ENCODE peak calls at places on chromosomes 13 and 19, in eight cellular contexts. Q is Panc1; B is naive thymus-derived CD4-positive, alpha-beta T cell; G is ascending aorta; L is psoas muscle; K is aorta; W is tibial nerve; T is transverse colon. U is an unnamed sample. For H3K4me1, the result is how much of the 10 kb centered on the place peaks cover.

GRCh38 chr13:74767031-74767430 is 632.8 kb upstream of the KLF12 start:
- DNase-seq in Q (no peak), B (no peak), G (no peak), L (no peak), K (no peak), W (no peak), T (no peak), U (no peak)

GRCh38 chr13:33471182-33471581 is 185.6 kb upstream of the STARD13 start:
- DNase-seq in Q (no peak), B (no peak), G (no peak), L (no peak), K (no peak), W (no peak), T (no peak), U (no peak)

GRCh38 chr19:41521860-41522555 is 54.0 kb upstream of the CEACAM21 start:
- DNase-seq in Q (no peak), B (peak), G (no peak), L (no peak), K (peak), W (no peak), T (no peak), U (no peak)

GRCh38 chr13:50410921-50411712 is 395.9 kb downstream of the KCNRG start:
- DNase-seq in Q (peak), B (no peak), G (no peak), L (no peak), K (no peak), W (no peak), T (no peak), U (no peak)

GRCh38 chr13:112733112-112733511 is 43.3 kb downstream of the ATP11A start:
- DNase-seq in Q (no peak), B (no peak), G (no peak), L (no peak), K (no peak), W (no peak), T (no peak), U (no peak)

GRCh38 chr13:46119883-46120614 is 15.2 kb upstream of the CPB2 start:
- DNase-seq in Q (no peak), B (no peak), G (no peak), L (no peak), K (no peak), W (no peak), T (no peak), U (peak)

GRCh38 chr13:31433201-31433600 is 233.4 kb downstream of the B3GLCT start:
- DNase-seq in Q (no peak), B (no peak), G (no peak), L (no peak), K (no peak), W (no peak), T (no peak), U (no peak)

GRCh38 chr13:101707659-101708058 is 255.2 kb downstream of the ITGBL1 start:
- DNase-seq in Q (no peak), B (no peak), G (no peak), L (no peak), K (no peak), W (no peak), T (no peak), U (no peak)

GRCh38 chr13:71659427-71659826 is 207.6 kb downstream of the DACH1 start:
- DNase-seq in Q (no peak), B (no peak), G (no peak), L (no peak), K (no peak), W (no peak), T (no peak), U (no peak)

GRCh38 chr13:112975401-112975939 is 6.5 kb downstream of the MCF2L start:
- DNase-seq in Q (no peak), B (no peak), G (no peak), L (no peak), K (no peak), W (no peak), T (no peak), U (no peak)

GRCh38 chr19:27762933-27763332 is 1450.0 kb downstream of the UQCRFS1 start:
- DNase-seq in Q (no peak), B (no peak), G (no peak), L (no peak), K (no peak), W (no peak), T (no peak), U (no peak)

GRCh38 chr19:13117772-13118423 is at the start of gene NACC1:
- DNase-seq in Q (peak), B (peak), G (peak), L (peak), K (peak), W (peak), T (peak), U (peak)

GRCh38 chr13:94673841-94674240 is 38.5 kb downstream of the SOX21 start:
- DNase-seq in Q (no peak), B (no peak), G (no peak), L (no peak), K (no peak), W (no peak), T (no peak), U (no peak)

GRCh38 chr13:110405597-110406450 is 98.7 kb downstream of the COL4A2 start:
- DNase-seq in Q (no peak), B (no peak), G (no peak), L (no peak), K (peak), W (no peak), T (no peak), U (no peak)

GRCh38 chr13:114015608-114016295 is 41.9 kb upstream of the C13orf46 start:
- DNase-seq in Q (no peak), B (no peak), G (no peak), L (peak), K (peak), W (peak), T (peak), U (no peak)

GRCh38 chr13:74443623-74444022 is 309.4 kb upstream of the KLF12 start:
- DNase-seq in Q (no peak), B (no peak), G (no peak), L (no peak), K (no peak), W (no peak), T (no peak), U (no peak)

GRCh38 chr19:10290876-10291553 is 1.3 kb downstream of the ICAM5 start:
- DNase-seq in Q (no peak), B (no peak), G (no peak), L (no peak), K (no peak), W (no peak), T (peak), U (peak)

GRCh38 chr19:50722248-50723013 is 733 bp upstream of the CLEC11A start:
- DNase-seq in Q (no peak), B (no peak), G (no peak), L (no peak), K (no peak), W (no peak), T (no peak), U (no peak)
- H3K4me3 ChIP-seq in Q (no peak), B (no peak), G (no peak), L (peak), K (no peak), W (peak), T (no peak), U (no peak)

DNA sequence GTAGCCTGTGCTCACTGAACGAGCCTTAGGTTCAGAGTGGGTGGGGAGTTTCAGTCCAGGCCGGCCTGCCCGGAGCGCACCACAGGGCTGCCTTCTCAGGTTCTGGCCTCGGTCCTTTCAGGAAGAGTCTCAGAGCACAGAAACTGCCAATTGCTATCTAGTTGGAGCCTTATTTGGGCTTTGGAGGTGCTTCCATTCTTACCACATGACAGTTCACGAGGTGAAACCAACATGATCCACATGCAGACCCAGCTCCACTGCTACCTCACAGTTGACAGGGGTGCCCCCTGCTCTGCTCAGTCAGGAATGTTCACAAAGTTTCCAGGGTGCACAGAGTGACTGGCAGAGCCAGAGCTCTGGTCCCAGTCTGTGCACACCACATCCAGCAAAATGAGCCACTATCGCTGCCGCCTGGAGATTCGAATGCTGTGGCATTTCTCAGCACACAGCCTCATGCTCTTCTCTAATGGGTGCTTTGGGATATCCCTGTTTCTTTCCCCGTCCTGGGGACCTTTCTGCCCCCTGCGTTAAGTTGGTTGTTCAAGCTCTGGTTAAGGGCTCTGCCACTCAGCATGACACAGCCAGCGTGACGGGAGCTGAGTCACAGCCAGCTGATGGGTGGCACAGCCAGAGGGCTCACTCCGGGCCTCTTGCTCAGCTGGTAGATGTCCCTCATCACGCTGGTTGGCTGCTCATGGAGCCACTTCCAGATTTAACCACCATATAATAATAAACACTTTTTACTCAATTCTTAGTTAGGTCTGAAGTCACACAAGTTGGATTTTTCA is 7.5 kb upstream of the SACS start:
- DNase-seq in Q (no peak), B (no peak), G (no peak), L (peak), K (no peak), W (no peak), T (no peak), U (no peak)
- H3K27ac ChIP-seq in Q (no peak), B (no peak), G (no peak), L (peak), K (no peak), W (no peak), T (no peak), U (no peak)

GRCh38 chr19:38663156-38663651 is 15.8 kb downstream of the ACTN4 start:
- DNase-seq in Q (no peak), B (no peak), G (no peak), L (no peak), K (no peak), W (no peak), T (no peak), U (no peak)
- H3K4me1 ChIP-seq in Q (half or more), B (under half), G (half or more), L (half or more), K (under half), W (half or more), T (half or more), U (half or more)

DNA sequence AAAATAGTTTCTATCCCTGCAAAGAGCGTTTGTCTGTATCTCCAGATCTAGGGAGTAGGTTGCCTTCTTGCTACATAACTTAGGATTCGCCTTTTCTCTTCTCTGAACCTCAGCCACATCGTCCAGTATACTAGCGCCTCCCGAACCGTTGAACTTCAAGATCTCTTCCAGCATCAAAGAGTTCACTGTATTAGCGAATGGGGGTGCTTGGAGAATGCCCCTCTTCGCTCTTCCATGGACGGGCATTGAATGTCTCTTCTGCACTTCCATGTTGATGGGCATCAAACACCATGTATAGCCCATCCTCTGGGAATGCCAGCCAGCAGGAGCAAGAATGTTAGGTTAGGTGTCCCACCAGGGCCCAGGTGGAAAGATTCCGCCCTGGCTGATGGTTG is 570 bp upstream of the OXGR1 start:
- DNase-seq in Q (no peak), B (no peak), G (no peak), L (no peak), K (no peak), W (no peak), T (no peak), U (no peak)
- H3K4me3 ChIP-seq in Q (no peak), B (no peak), G (peak), L (no peak), K (no peak), W (peak), T (no peak), U (no peak)

DNA sequence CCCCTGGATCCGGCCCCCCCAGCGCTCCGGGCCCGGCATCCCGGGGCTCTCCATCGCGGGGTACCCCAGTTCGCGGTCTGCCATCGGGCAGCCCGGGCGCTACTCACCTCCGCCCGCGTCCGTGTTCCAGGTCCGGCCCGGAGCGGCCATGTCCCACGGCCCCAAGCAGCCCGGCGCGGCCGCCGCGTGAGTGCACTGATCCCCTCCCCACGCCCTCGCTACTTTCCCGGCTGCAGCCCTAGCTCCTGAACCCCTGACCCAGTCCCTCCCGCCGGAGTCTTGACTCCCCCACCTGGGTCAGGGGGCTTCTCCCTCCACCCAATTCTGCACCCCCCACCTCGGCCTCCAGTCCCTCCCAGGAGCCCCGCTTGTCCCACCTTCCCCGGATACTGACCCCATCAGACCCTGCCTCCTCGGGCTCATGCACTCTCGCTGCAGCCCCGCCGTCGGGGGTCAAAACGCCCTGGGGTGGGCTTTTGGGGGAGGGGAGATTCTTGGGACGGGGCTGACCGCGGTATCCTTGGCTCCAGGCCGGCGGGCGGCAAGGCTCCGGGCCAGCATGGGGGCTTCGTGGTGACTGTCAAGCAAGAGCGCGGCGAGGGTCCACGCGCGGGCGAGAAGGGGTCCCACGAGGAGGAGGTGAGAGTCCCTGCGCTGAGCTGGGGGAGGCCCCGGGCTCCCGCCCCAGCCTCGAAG is 566 bp downstream of the HMG20B start:
- DNase-seq in Q (no peak), B (no peak), G (no peak), L (peak), K (peak), W (no peak), T (no peak), U (peak)
- H3K27ac ChIP-seq in Q (peak), B (peak), G (peak), L (peak), K (peak), W (peak), T (peak), U (peak)

GRCh38 chr19:51333836-51334460 is 8.0 kb downstream of the VSIG10L start:
- DNase-seq in Q (no peak), B (no peak), G (no peak), L (no peak), K (peak), W (no peak), T (no peak), U (no peak)

GRCh38 chr19:51330366-51330765 is 11.6 kb downstream of the VSIG10L start:
- DNase-seq in Q (no peak), B (no peak), G (no peak), L (no peak), K (no peak), W (no peak), T (no peak), U (no peak)

GRCh38 chr19:51329411-51329810 is 12.5 kb downstream of the VSIG10L start:
- DNase-seq in Q (no peak), B (no peak), G (no peak), L (no peak), K (peak), W (no peak), T (no peak), U (no peak)

GRCh38 chr19:51327066-51327985 is 14.6 kb downstream of the VSIG10L start:
- DNase-seq in Q (no peak), B (peak), G (no peak), L (peak), K (peak), W (no peak), T (peak), U (no peak)

GRCh38 chr19:51331193-51331592 is 10.7 kb downstream of the VSIG10L start:
- DNase-seq in Q (no peak), B (no peak), G (no peak), L (no peak), K (peak), W (no peak), T (no peak), U (no peak)
- H3K4me1 ChIP-seq in Q (under half), B (under half), G (under half), L (under half), K (under half), W (under half), T (under half), U (under half)

DNA sequence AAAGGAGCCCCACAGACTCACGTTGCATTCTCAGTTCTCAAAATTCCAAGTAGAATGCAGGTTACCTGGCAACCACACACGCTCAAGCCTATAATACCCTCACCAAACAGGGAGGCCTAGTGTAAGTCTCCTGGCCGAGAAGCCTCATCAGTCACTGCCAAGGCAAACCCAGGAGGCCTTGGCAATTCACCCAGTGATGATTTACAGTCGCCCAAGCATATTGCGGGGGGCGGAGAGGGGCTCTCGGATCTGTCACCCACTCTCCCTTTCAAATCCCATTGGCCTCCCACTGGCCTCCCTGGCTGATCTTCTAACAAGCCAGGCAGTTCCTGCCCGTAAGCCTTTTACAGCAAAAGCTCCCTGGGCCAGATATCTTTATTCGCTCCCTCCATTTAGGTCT is 1.1 kb downstream of the AKAP8L start:
- DNase-seq in Q (no peak), B (no peak), G (no peak), L (no peak), K (peak), W (no peak), T (no peak), U (no peak)
- H3K4me3 ChIP-seq in Q (peak), B (peak), G (peak), L (peak), K (peak), W (peak), T (peak), U (peak)

U was measured in uterus.